ENCODE peak calls at places on chromosomes 1 and 21, in ten cellular contexts. S is left ventricle myocardium inferior; J is stimulated activated naive CD4-positive, alpha-beta T cell; X is HTR-8/SVneo; H is SW480; U is substantia nigra; W is GM03348; C is naive thymus-derived CD8-positive, alpha-beta T cell; I is kidney tubule cell; N is GM12892. K is an unnamed sample.

GRCh38 chr1:216820345-216820744 is 97.1 kb upstream of the ESRRG start:
- DNase-seq in X (no peak), N (no peak), U (no peak), S (no peak), C (no peak), J (no peak), H (no peak), W (no peak), I (peak), K (no peak)

GRCh38 chr21:42392731-42393442 is 3.0 kb downstream of the TMPRSS3 start:
- DNase-seq in S (no peak), N (no peak), X (no peak), U (no peak), W (no peak), I (peak), C (peak), J (peak), H (no peak), K (no peak)

GRCh38 chr1:95364546-95364945 is 130.5 kb downstream of the RWDD3 start:
- DNase-seq in N (no peak), I (no peak), X (no peak), H (no peak), S (no peak), U (no peak), J (no peak), C (no peak), W (no peak), K (no peak)

GRCh38 chr21:44853601-44854390 is 19.7 kb downstream of the PTTG1IP start:
- DNase-seq in S (peak), I (no peak), W (no peak), C (no peak), H (no peak), N (no peak), U (no peak), X (no peak), J (no peak), K (no peak)

GRCh38 chr1:156106624-156107488 is 7.7 kb upstream of the LMNA start:
- DNase-seq in I (peak), C (no peak), S (no peak), N (no peak), H (peak), X (no peak), U (no peak), W (no peak), J (no peak), K (peak)

GRCh38 chr1:65260851-65261473 is 48.4 kb upstream of the DNAJC6 start:
- DNase-seq in X (peak), J (no peak), W (peak), C (no peak), I (peak), N (no peak), H (peak), U (no peak), S (no peak), K (peak)

GRCh38 chr1:205285391-205286101 is 36.0 kb downstream of the NUAK2 start:
- DNase-seq in N (peak), U (no peak), H (peak), C (peak), S (no peak), X (no peak), J (peak), I (peak), W (no peak), K (peak)

GRCh38 chr1:115262886-115263285 is 75.2 kb downstream of the NGF start:
- DNase-seq in J (no peak), W (peak), U (no peak), X (no peak), S (no peak), H (no peak), I (no peak), N (no peak), C (no peak), K (no peak)

GRCh38 chr1:228308085-228308601 is 98.5 kb downstream of the TRIM11 start:
- DNase-seq in H (no peak), S (no peak), W (no peak), X (no peak), C (no peak), J (no peak), I (no peak), U (no peak), N (no peak), K (no peak)

GRCh38 chr1:27153927-27154358 is 982 bp downstream of the SLC9A1 start:
- DNase-seq in J (no peak), N (no peak), W (no peak), H (no peak), U (no peak), C (no peak), X (no peak), I (no peak), S (no peak), K (peak)

GRCh38 chr1:241482761-241483250 is 36.7 kb downstream of the FH start:
- DNase-seq in J (no peak), U (no peak), X (peak), I (peak), H (peak), C (no peak), N (no peak), S (no peak), W (peak), K (peak)

GRCh38 chr1:167479331-167479979 is 38.9 kb downstream of the CD247 start:
- DNase-seq in U (no peak), J (no peak), W (no peak), S (no peak), I (no peak), C (no peak), H (no peak), N (no peak), X (no peak), K (no peak)

GRCh38 chr1:26784886-26785285 is 2.9 kb upstream of the PIGV start:
- DNase-seq in J (no peak), N (no peak), W (no peak), I (no peak), C (no peak), H (no peak), X (no peak), S (no peak), U (no peak), K (no peak)

GRCh38 chr1:167518331-167518700 is at the start of gene CD247:
- DNase-seq in I (no peak), X (no peak), W (no peak), U (no peak), C (peak), H (no peak), S (no peak), N (no peak), J (peak), K (no peak)

GRCh38 chr1:39170731-39171375 is 33.6 kb upstream of the MACF1 start:
- DNase-seq in I (no peak), H (no peak), W (no peak), U (no peak), X (no peak), C (no peak), J (no peak), N (no peak), S (no peak), K (peak)

GRCh38 chr1:39776400-39776713 is 5.2 kb upstream of the OXCT2 start:
- DNase-seq in H (no peak), S (no peak), I (no peak), J (no peak), U (no peak), X (no peak), W (no peak), C (no peak), N (peak), K (no peak)

GRCh38 chr1:114353233-114353632 is 157.8 kb downstream of the TRIM33 start:
- DNase-seq in H (no peak), W (peak), S (peak), J (no peak), C (no peak), U (no peak), X (no peak), N (no peak), I (peak), K (no peak)

GRCh38 chr1:89962024-89962741 is 32.7 kb upstream of the ZNF326 start:
- DNase-seq in U (no peak), S (no peak), J (no peak), H (no peak), X (no peak), I (peak), W (peak), C (no peak), N (no peak), K (peak)

GRCh38 chr1:19974822-19975416 is 4.5 kb downstream of the PLA2G2A start:
- DNase-seq in I (peak), J (no peak), H (peak), W (peak), C (no peak), U (no peak), S (peak), N (no peak), X (peak), K (peak)

GRCh38 chr21:45870421-45870820 is 111.1 kb upstream of the COL6A1 start:
- DNase-seq in X (no peak), H (no peak), W (no peak), N (no peak), U (no peak), J (no peak), C (no peak), I (no peak), S (no peak), K (no peak)

GRCh38 chr21:45120975-45121374 is 46.6 kb downstream of the ADARB1 start:
- DNase-seq in W (no peak), C (no peak), H (no peak), X (no peak), I (no peak), U (no peak), N (no peak), J (no peak), S (no peak), K (no peak)

GRCh38 chr1:200724064-200724463 is 14.6 kb upstream of the CAMSAP2 start:
- DNase-seq in I (peak), C (no peak), H (no peak), W (no peak), U (no peak), N (no peak), X (no peak), J (no peak), S (no peak), K (no peak)

GRCh38 chr1:54973205-54973921 is 7.1 kb upstream of the TMEM61 start:
- DNase-seq in N (no peak), J (no peak), U (no peak), H (peak), W (peak), X (peak), C (no peak), I (peak), S (peak), K (peak)

GRCh38 chr1:97870574-97870973 is 50.3 kb downstream of the DPYD start:
- DNase-seq in C (no peak), W (no peak), J (no peak), I (no peak), S (no peak), N (no peak), X (no peak), U (no peak), H (no peak), K (no peak)

GRCh38 chr1:89065077-89065868 is at the start of gene GBP1:
- DNase-seq in I (peak), S (no peak), J (peak), W (peak), C (no peak), U (no peak), H (peak), X (peak), N (no peak), K (peak)

GRCh38 chr21:38849776-38850175 is 44.0 kb downstream of the ETS2 start:
- DNase-seq in U (no peak), S (no peak), X (no peak), N (no peak), I (peak), W (no peak), J (no peak), H (no peak), C (no peak), K (no peak)

GRCh38 chr1:61844006-61844405 is 101.7 kb downstream of the PATJ start:
- DNase-seq in J (no peak), H (no peak), U (no peak), X (no peak), S (no peak), N (no peak), I (no peak), C (no peak), W (no peak), K (no peak)

GRCh38 chr21:25733859-25734653 is 648 bp downstream of the ATP5PF start:
- DNase-seq in X (no peak), U (peak), W (peak), C (no peak), S (no peak), H (peak), J (no peak), I (peak), N (no peak), K (peak)

GRCh38 chr1:199009447-199009846 is 370.6 kb downstream of the PTPRC start:
- DNase-seq in S (no peak), C (no peak), I (no peak), N (no peak), J (no peak), X (no peak), U (no peak), H (no peak), W (no peak), K (no peak)

GRCh38 chr21:45923146-45923545 is 58.4 kb upstream of the COL6A1 start:
- DNase-seq in U (peak), I (peak), J (peak), X (peak), N (no peak), W (peak), S (peak), C (peak), H (no peak), K (peak)

GRCh38 chr1:19448491-19449439 is 36.6 kb downstream of the CAPZB start:
- DNase-seq in C (no peak), N (no peak), H (no peak), J (no peak), X (peak), W (peak), S (peak), I (peak), U (no peak), K (peak)

GRCh38 chr1:180907313-180908055 is 5.2 kb upstream of the KIAA1614 start:
- DNase-seq in C (no peak), J (no peak), X (no peak), N (no peak), W (no peak), H (no peak), S (no peak), U (no peak), I (no peak), K (no peak)

GRCh38 chr1:1173793-1174415 is at the start of gene TTLL10:
- DNase-seq in W (no peak), C (peak), X (no peak), N (no peak), U (no peak), J (peak), S (peak), I (no peak), H (no peak), K (no peak)

GRCh38 chr1:155990340-155990739 is 12.0 kb upstream of the ARHGEF2 start:
- DNase-seq in N (no peak), X (no peak), U (no peak), I (no peak), J (no peak), S (no peak), H (no peak), W (no peak), C (no peak), K (no peak)

GRCh38 chr1:211606327-211606913 is 27.5 kb upstream of the SLC30A1 start:
- DNase-seq in C (no peak), I (no peak), H (no peak), X (no peak), S (no peak), U (no peak), J (no peak), W (no peak), N (no peak), K (no peak)

GRCh38 chr1:206955476-206956312 is 9.4 kb upstream of the PIGR start:
- DNase-seq in W (no peak), N (peak), C (no peak), X (no peak), S (no peak), U (no peak), I (peak), J (no peak), H (no peak), K (no peak)

GRCh38 chr1:2463396-2463795 is 12.7 kb upstream of the PLCH2 start:
- DNase-seq in S (no peak), U (no peak), J (no peak), W (no peak), H (no peak), I (no peak), X (no peak), N (no peak), C (no peak), K (no peak)